ENCODE peak calls at places on chromosomes 4 and X, in five cellular contexts. One of them, this sample, is unnamed.

GRCh38 chrX:155333701-155334100 is 713 bp downstream of the CLIC2 start:
- DNase-seq in mesenchymal stem cell: no peak
- DNase-seq in trophoblast cell: no peak
- DNase-seq in H1: no peak
- DNase-seq in H9: no peak
- DNase-seq in this sample: no peak

GRCh38 chr4:67963345-67963744 is at the start of gene TMPRSS11A:
- DNase-seq in mesenchymal stem cell: no peak
- DNase-seq in H1: no peak
- DNase-seq in trophoblast cell: no peak
- DNase-seq in H9: no peak
- DNase-seq in this sample: no peak

GRCh38 chrX:152821145-152821765 is 9.3 kb downstream of the CETN2 start:
- DNase-seq in trophoblast cell: peak; percentile 53
- DNase-seq in mesenchymal stem cell: peak; percentile 28
- DNase-seq in H9: peak; percentile 50
- DNase-seq in H1: peak; percentile 69
- DNase-seq in this sample: no peak

GRCh38 chr4:79653871-79654270 is 245.8 kb upstream of the GK2 start:
- DNase-seq in mesenchymal stem cell: no peak
- DNase-seq in trophoblast cell: no peak
- DNase-seq in H1: no peak
- DNase-seq in H9: no peak
- DNase-seq in this sample: no peak

GRCh38 chr4:138021116-138021820 is 220.9 kb downstream of the SLC7A11 start:
- DNase-seq in mesenchymal stem cell: no peak
- DNase-seq in trophoblast cell: no peak
- DNase-seq in H9: no peak
- DNase-seq in H1: no peak
- DNase-seq in this sample: no peak

GRCh38 chr4:105712766-105713165 is 4.2 kb downstream of the GSTCD start:
- DNase-seq in trophoblast cell: no peak
- DNase-seq in H1: no peak
- DNase-seq in H9: no peak
- DNase-seq in mesenchymal stem cell: no peak
- DNase-seq in this sample: no peak

GRCh38 chrX:11397680-11398079 is 104.5 kb downstream of the AMELX start:
- DNase-seq in H9: no peak
- DNase-seq in mesenchymal stem cell: no peak
- DNase-seq in H1: no peak
- DNase-seq in trophoblast cell: no peak
- DNase-seq in this sample: no peak

GRCh38 chr4:79198886-79199591 is 126.8 kb downstream of the NAA11 start:
- DNase-seq in trophoblast cell: no peak
- DNase-seq in mesenchymal stem cell: no peak
- DNase-seq in H1: no peak
- DNase-seq in H9: no peak
- DNase-seq in this sample: no peak

GRCh38 chrX:18938710-18939109 is 45.2 kb downstream of the PHKA2 start:
- DNase-seq in H1: no peak
- DNase-seq in mesenchymal stem cell: no peak
- DNase-seq in trophoblast cell: no peak
- DNase-seq in H9: no peak
- DNase-seq in this sample: no peak

GRCh38 chrX:28205905-28206304 is 224.7 kb upstream of the DCAF8L1 start:
- DNase-seq in H1: no peak
- DNase-seq in trophoblast cell: no peak
- DNase-seq in H9: peak; percentile 30
- DNase-seq in mesenchymal stem cell: no peak
- DNase-seq in this sample: no peak

GRCh38 chrX:150643271-150643670 is 49.9 kb upstream of the MTMR1 start:
- DNase-seq in trophoblast cell: no peak
- DNase-seq in H9: no peak
- DNase-seq in H1: no peak
- DNase-seq in mesenchymal stem cell: peak; percentile 3
- DNase-seq in this sample: no peak

GRCh38 chrX:46376246-46376885 is 168.9 kb downstream of the ZNF674 start:
- DNase-seq in mesenchymal stem cell: peak; percentile 61
- DNase-seq in H9: peak; percentile 56
- DNase-seq in trophoblast cell: peak; percentile 43
- DNase-seq in H1: no peak
- DNase-seq in this sample: peak; percentile 27

GRCh38 chrX:102696303-102696702 is 15.9 kb upstream of the GPRASP2 start:
- DNase-seq in trophoblast cell: no peak
- DNase-seq in H9: no peak
- DNase-seq in mesenchymal stem cell: no peak
- DNase-seq in H1: no peak
- DNase-seq in this sample: no peak

GRCh38 chr4:6779667-6780565 is 2.6 kb upstream of the KIAA0232 start:
- DNase-seq in mesenchymal stem cell: peak; percentile 58
- DNase-seq in H9: peak; percentile 61
- DNase-seq in trophoblast cell: no peak
- DNase-seq in H1: no peak
- DNase-seq in this sample: peak; percentile 29

GRCh38 chrX:93932471-93933220 is 258.6 kb downstream of the FAM133A start:
- DNase-seq in trophoblast cell: peak; percentile 71
- DNase-seq in H1: no peak
- DNase-seq in H9: no peak
- DNase-seq in mesenchymal stem cell: peak; percentile 0
- DNase-seq in this sample: no peak

GRCh38 chr4:93828332-93828829 is at the start of gene ATOH1:
- DNase-seq in H1: no peak
- DNase-seq in mesenchymal stem cell: no peak
- DNase-seq in H9: peak; percentile 96
- DNase-seq in trophoblast cell: no peak
- DNase-seq in this sample: peak; percentile 80

GRCh38 chr4:150072906-150073714 is 5.1 kb upstream of the DCLK2 start:
- DNase-seq in mesenchymal stem cell: peak; percentile 69
- DNase-seq in trophoblast cell: peak; percentile 43
- DNase-seq in H1: no peak
- DNase-seq in H9: no peak
- DNase-seq in this sample: no peak

GRCh38 chr4:5982156-5982973 is 35.9 kb downstream of the C4orf50 start:
- DNase-seq in H1: no peak
- DNase-seq in trophoblast cell: no peak
- DNase-seq in H9: peak; percentile 21
- DNase-seq in mesenchymal stem cell: no peak
- DNase-seq in this sample: no peak

GRCh38 chr4:118741456-118741855 is 56.3 kb downstream of the METTL14 start:
- DNase-seq in H1: no peak
- DNase-seq in mesenchymal stem cell: peak; percentile 33
- DNase-seq in H9: no peak
- DNase-seq in trophoblast cell: no peak
- DNase-seq in this sample: no peak

GRCh38 chr4:61514991-61515390 is 314.9 kb downstream of the ADGRL3 start:
- DNase-seq in H1: no peak
- DNase-seq in H9: no peak
- DNase-seq in trophoblast cell: peak; percentile 67
- DNase-seq in mesenchymal stem cell: no peak
- DNase-seq in this sample: no peak

GRCh38 chr4:181528570-181529184 is 714.5 kb upstream of the TENM3 start:
- DNase-seq in trophoblast cell: peak; percentile 89
- DNase-seq in mesenchymal stem cell: peak; percentile 51
- DNase-seq in H1: peak; percentile 89
- DNase-seq in H9: peak; percentile 85
- DNase-seq in this sample: peak; percentile 77

GRCh38 chr4:16032871-16033505 is 50.8 kb downstream of the PROM1 start:
- DNase-seq in H1: no peak
- DNase-seq in mesenchymal stem cell: peak; percentile 54
- DNase-seq in H9: peak; percentile 32
- DNase-seq in trophoblast cell: peak; percentile 42
- DNase-seq in this sample: peak; percentile 46
- H2BK12ac ChIP-seq in H1: no peak overlapping the region
- H2BK12ac ChIP-seq in mesenchymal stem cell: no peak overlapping the region
- H2BK12ac ChIP-seq in H9: no peak overlapping the region
- H2BK12ac ChIP-seq in trophoblast cell: no peak overlapping the region
- H2BK12ac ChIP-seq in this sample: no peak overlapping the region

GRCh38 chr4:112210777-112211176 is 20.8 kb upstream of the AP1AR start:
- DNase-seq in H1: no peak
- DNase-seq in H9: no peak
- DNase-seq in mesenchymal stem cell: no peak
- DNase-seq in trophoblast cell: no peak
- DNase-seq in this sample: no peak
- H2BK12ac ChIP-seq in H1: no peak overlapping the region
- H2BK12ac ChIP-seq in H9: no peak overlapping the region
- H2BK12ac ChIP-seq in mesenchymal stem cell: no peak overlapping the region
- H2BK12ac ChIP-seq in trophoblast cell: no peak overlapping the region
- H2BK12ac ChIP-seq in this sample: no peak overlapping the region

GRCh38 chr4:37095925-37096324 is 148.6 kb upstream of the NWD2 start:
- DNase-seq in mesenchymal stem cell: no peak
- DNase-seq in trophoblast cell: no peak
- DNase-seq in H1: no peak
- DNase-seq in H9: no peak
- DNase-seq in this sample: no peak

GRCh38 chr4:37101686-37102085 is 142.9 kb upstream of the NWD2 start:
- DNase-seq in H1: no peak
- DNase-seq in trophoblast cell: no peak
- DNase-seq in H9: no peak
- DNase-seq in mesenchymal stem cell: no peak
- DNase-seq in this sample: no peak

DNA sequence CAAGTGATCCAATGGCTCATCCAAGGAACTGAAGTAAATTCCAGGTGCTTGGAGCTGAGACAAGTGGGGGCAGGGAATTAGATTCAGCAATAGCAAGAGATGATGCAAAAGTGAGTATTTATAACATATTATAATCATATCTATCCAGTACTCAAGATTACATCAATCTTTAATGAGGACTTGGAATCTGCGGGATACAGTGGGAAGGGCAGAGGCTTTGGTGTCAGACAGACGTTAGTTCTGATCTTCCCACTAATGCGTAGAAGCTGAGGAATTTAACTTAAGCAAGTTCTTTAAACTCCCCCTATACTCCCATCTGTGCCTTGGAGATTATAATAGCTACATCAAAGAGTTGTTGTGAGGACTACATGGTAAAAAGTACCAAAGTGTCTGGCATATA is 143.3 kb upstream of the NWD2 start:
- DNase-seq in mesenchymal stem cell: no peak
- DNase-seq in H1: no peak
- DNase-seq in H9: no peak
- DNase-seq in trophoblast cell: no peak
- DNase-seq in this sample: no peak
- H2BK12ac ChIP-seq in mesenchymal stem cell: no peak overlapping the region
- H2BK12ac ChIP-seq in H1: no peak overlapping the region
- H2BK12ac ChIP-seq in H9: no peak overlapping the region
- H2BK12ac ChIP-seq in trophoblast cell: no peak overlapping the region
- H2BK12ac ChIP-seq in this sample: no peak overlapping the region

DNA sequence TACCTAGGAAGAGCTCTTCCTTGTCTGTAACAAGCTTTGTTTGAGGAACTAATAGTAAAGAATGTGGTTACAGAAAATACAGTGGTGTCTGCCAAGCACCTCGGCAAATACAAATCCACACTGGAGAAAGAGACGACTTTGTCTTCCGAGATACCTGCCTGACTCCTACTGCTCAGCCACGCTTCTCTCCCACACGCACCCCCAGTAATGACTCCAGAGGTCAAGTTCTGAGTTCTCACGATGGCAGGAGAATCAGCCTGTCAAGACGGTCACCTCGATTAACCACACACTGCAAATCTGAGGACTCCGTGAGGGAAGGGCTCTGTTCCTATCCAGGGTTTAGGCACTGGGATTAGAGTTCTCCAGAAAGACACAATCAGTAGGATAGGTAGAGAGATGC is 8.2 kb upstream of the TRIML2 start:
- DNase-seq in mesenchymal stem cell: no peak
- DNase-seq in H9: no peak
- DNase-seq in trophoblast cell: no peak
- DNase-seq in H1: no peak
- DNase-seq in this sample: no peak
- H2BK12ac ChIP-seq in mesenchymal stem cell: no peak overlapping the region
- H2BK12ac ChIP-seq in H9: no peak overlapping the region
- H2BK12ac ChIP-seq in trophoblast cell: no peak overlapping the region
- H2BK12ac ChIP-seq in H1: no peak overlapping the region
- H2BK12ac ChIP-seq in this sample: no peak overlapping the region

GRCh38 chr4:628346-628745 is 3.0 kb downstream of the PDE6B start:
- DNase-seq in H9: peak; percentile 19
- DNase-seq in H1: no peak
- DNase-seq in trophoblast cell: no peak
- DNase-seq in mesenchymal stem cell: no peak
- DNase-seq in this sample: no peak

GRCh38 chr4:628821-629635 is 3.7 kb downstream of the PDE6B start:
- DNase-seq in H1: no peak
- DNase-seq in mesenchymal stem cell: no peak
- DNase-seq in trophoblast cell: no peak
- DNase-seq in H9: peak; percentile 20
- DNase-seq in this sample: no peak

GRCh38 chr4:627751-628150 is 2.4 kb downstream of the PDE6B start:
- DNase-seq in H1: no peak
- DNase-seq in trophoblast cell: no peak
- DNase-seq in H9: peak; percentile 8
- DNase-seq in mesenchymal stem cell: no peak
- DNase-seq in this sample: no peak

GRCh38 chr4:626201-627091 is 1.1 kb downstream of the PDE6B start:
- DNase-seq in mesenchymal stem cell: no peak
- DNase-seq in H1: no peak
- DNase-seq in trophoblast cell: no peak
- DNase-seq in H9: peak; percentile 27
- DNase-seq in this sample: no peak

DNA sequence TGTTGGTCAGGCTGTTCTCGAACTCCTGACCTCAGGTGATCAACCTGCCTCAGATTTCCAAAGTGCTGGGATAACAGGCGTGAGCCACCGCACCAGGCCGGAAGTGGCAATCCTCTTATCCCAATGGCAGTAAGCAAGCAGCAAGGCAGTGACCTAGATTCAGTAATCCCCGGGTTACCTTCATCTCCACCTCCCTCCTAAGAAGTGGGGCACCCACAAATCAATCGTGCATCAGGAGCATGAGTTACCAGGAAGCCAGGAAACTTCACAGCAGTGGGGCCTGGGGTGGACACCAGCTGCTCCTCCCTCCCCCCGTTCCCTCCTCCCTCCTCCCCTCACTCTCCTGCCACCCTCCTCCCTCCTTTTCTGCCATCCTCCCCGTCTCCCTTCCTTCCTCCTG is 2.0 kb downstream of the PDE6B start:
- DNase-seq in H1: no peak
- DNase-seq in trophoblast cell: no peak
- DNase-seq in H9: peak; percentile 17
- DNase-seq in mesenchymal stem cell: no peak
- DNase-seq in this sample: no peak
- H2BK12ac ChIP-seq in H1: no peak overlapping the region
- H2BK12ac ChIP-seq in trophoblast cell: no peak overlapping the region
- H2BK12ac ChIP-seq in H9: no peak overlapping the region
- H2BK12ac ChIP-seq in mesenchymal stem cell: no peak overlapping the region
- H2BK12ac ChIP-seq in this sample: no peak overlapping the region

DNA sequence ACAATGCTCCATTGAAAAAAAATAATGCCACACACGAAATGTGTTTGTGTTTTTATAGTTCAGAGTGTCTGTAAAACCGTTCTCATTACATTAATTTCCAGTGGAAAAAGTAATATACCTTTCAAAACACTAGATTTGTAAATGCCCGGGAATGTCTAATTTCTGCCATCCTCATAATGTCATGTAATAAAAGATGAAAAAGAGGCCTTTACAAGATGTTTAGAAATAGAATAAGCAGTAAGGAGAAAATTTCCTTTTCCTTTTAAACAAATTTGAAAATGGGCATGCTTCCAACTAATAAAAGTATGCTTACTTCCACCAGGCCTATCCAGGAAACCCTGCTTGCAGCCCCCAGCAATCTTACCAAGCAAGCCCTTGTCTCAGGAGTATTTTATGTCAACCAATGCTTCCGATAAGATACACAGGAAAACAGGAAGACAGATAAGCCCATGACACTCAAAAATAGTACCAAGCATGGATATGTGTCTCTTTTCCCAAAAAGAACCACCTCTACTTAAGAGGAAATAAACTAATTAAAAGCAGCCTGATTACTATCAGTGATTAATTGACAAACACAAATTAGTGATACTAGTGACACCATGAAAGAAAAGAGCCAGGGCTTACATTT is 894.7 kb upstream of the INTU start:
- DNase-seq in H1: no peak
- DNase-seq in mesenchymal stem cell: no peak
- DNase-seq in trophoblast cell: no peak
- DNase-seq in H9: no peak
- DNase-seq in this sample: no peak
- H2BK12ac ChIP-seq in H1: no peak overlapping the region
- H2BK12ac ChIP-seq in mesenchymal stem cell: no peak overlapping the region
- H2BK12ac ChIP-seq in trophoblast cell: no peak overlapping the region
- H2BK12ac ChIP-seq in H9: no peak overlapping the region
- H2BK12ac ChIP-seq in this sample: no peak overlapping the region

This sample was measured in neuronal stem cell.